ENCODE peak calls at places on chromosomes 1 and 21, in five cellular contexts. X, I, H, Z and K are unnamed samples.

GRCh38 chr1:28646040-28646439 is 2.4 kb upstream of the RNU11 start:
- DNase-seq in I (no peak), X (no peak), H (no peak), Z (no peak), K (no peak)

GRCh38 chr1:230879781-230880180 is 11.5 kb upstream of the C1orf198 start:
- DNase-seq in X (no peak), I (no peak), Z (no peak), H (no peak), K (no peak)

GRCh38 chr1:57874426-57874825 is 450.6 kb upstream of the DAB1 start:
- DNase-seq in H (no peak), X (no peak), I (no peak), Z (no peak), K (no peak)

GRCh38 chr21:30408782-30409494 is 13.1 kb downstream of the KRTAP13-1 start:
- DNase-seq in I (no peak), X (no peak), H (peak), Z (no peak), K (peak)

GRCh38 chr1:203284411-203285208 is 20.7 kb upstream of the BTG2 start:
- DNase-seq in Z (no peak), H (no peak), I (no peak), X (no peak), K (no peak)

GRCh38 chr21:31872452-31873274 is at the start of gene HUNK:
- DNase-seq in H (peak), I (no peak), Z (peak), X (no peak), K (peak)

GRCh38 chr1:46520063-46520911 is 30.7 kb downstream of the DMBX1 start:
- DNase-seq in X (no peak), Z (no peak), H (peak), I (no peak), K (no peak)

GRCh38 chr21:42406846-42407245 is 3.1 kb downstream of the UBASH3A start:
- DNase-seq in Z (no peak), I (no peak), H (no peak), X (no peak), K (no peak)

GRCh38 chr1:5570931-5571330 is 421.3 kb downstream of the NPHP4 start:
- DNase-seq in Z (no peak), X (no peak), I (no peak), H (no peak), K (no peak)

GRCh38 chr1:55321947-55322346 is 106.8 kb upstream of the USP24 start:
- DNase-seq in X (no peak), I (no peak), Z (no peak), H (no peak), K (no peak)

GRCh38 chr1:56922070-56922469 is 43.7 kb downstream of the C8B start:
- DNase-seq in X (no peak), H (no peak), I (no peak), Z (no peak), K (no peak)

GRCh38 chr1:230280906-230281413 is 145.2 kb downstream of the PGBD5 start:
- DNase-seq in X (no peak), Z (no peak), I (no peak), H (no peak), K (no peak)

GRCh38 chr1:9449976-9450696 is 89.1 kb upstream of the SLC25A33 start:
- DNase-seq in I (no peak), X (no peak), H (no peak), Z (no peak), K (no peak)

GRCh38 chr21:31874817-31875216 is 2.0 kb downstream of the HUNK start:
- DNase-seq in Z (no peak), H (peak), I (no peak), X (no peak), K (no peak)

GRCh38 chr1:43978551-43979260 is at the start of gene B4GALT2:
- DNase-seq in I (no peak), X (no peak), Z (peak), H (peak), K (no peak)

GRCh38 chr21:35138665-35139381 is 89.7 kb upstream of the RUNX1 start:
- DNase-seq in Z (no peak), H (no peak), X (peak), I (peak), K (peak)

GRCh38 chr1:235650341-235651169 is 971 bp upstream of the GNG4 start:
- DNase-seq in X (no peak), H (peak), I (no peak), Z (no peak), K (no peak)

GRCh38 chr1:163922743-163923186 is 601.0 kb downstream of the NUF2 start:
- DNase-seq in X (no peak), I (no peak), Z (no peak), H (no peak), K (no peak)

GRCh38 chr1:2585318-2586092 is 1.1 kb upstream of the PRXL2B start:
- DNase-seq in X (peak), Z (peak), I (peak), H (peak), K (peak)

GRCh38 chr1:98870959-98871903 is 133.4 kb downstream of the PLPPR5 start:
- DNase-seq in X (no peak), H (no peak), Z (no peak), I (peak), K (no peak)

GRCh38 chr21:21468003-21468402 is 469.8 kb downstream of the NCAM2 start:
- DNase-seq in I (no peak), Z (no peak), H (no peak), X (no peak), K (no peak)

GRCh38 chr1:69739181-69739580 is 171.5 kb downstream of the LRRC7 start:
- DNase-seq in I (no peak), H (no peak), X (no peak), Z (no peak), K (no peak)

GRCh38 chr1:44500181-44501021 is 95.3 kb downstream of the RNF220 start:
- DNase-seq in H (peak), I (no peak), Z (no peak), X (no peak), K (no peak)

GRCh38 chr1:103108525-103109150 is 316 bp upstream of the COL11A1 start:
- DNase-seq in X (no peak), H (peak), I (no peak), Z (peak), K (no peak)

GRCh38 chr1:217563179-217563578 is 67.7 kb downstream of the GPATCH2 start:
- DNase-seq in I (no peak), X (no peak), H (no peak), Z (no peak), K (peak)

GRCh38 chr1:113652773-113653172 is 106.5 kb downstream of the PHTF1 start:
- DNase-seq in X (no peak), H (no peak), I (no peak), Z (no peak), K (peak)

GRCh38 chr1:187839873-187840272 is 1011.1 kb downstream of the PLA2G4A start:
- DNase-seq in I (no peak), Z (no peak), H (no peak), X (no peak), K (no peak)

GRCh38 chr1:178362784-178363183 is 134.0 kb downstream of the CLEC20A start:
- DNase-seq in X (no peak), I (no peak), H (no peak), Z (no peak), K (no peak)

GRCh38 chr21:46379691-46380090 is 55.7 kb downstream of the PCNT start:
- DNase-seq in Z (no peak), H (no peak), X (no peak), I (no peak), K (no peak)

GRCh38 chr21:26513212-26513611 is 59.9 kb downstream of the CYYR1 start:
- DNase-seq in I (no peak), H (no peak), X (no peak), Z (no peak), K (peak)

GRCh38 chr1:197976368-197976767 is 59.2 kb downstream of the LHX9 start:
- DNase-seq in Z (no peak), I (no peak), H (no peak), X (no peak), K (peak)

GRCh38 chr1:5667513-5668325 is 324.5 kb downstream of the NPHP4 start:
- DNase-seq in H (no peak), Z (no peak), I (no peak), X (no peak), K (no peak)

GRCh38 chr1:28370220-28371010 is 875 bp downstream of the PHACTR4 start:
- DNase-seq in I (no peak), H (peak), X (no peak), Z (peak), K (peak)

GRCh38 chr1:154616659-154617345 is 8.8 kb upstream of the ADAR start:
- DNase-seq in H (no peak), Z (no peak), I (no peak), X (no peak), K (no peak)

GRCh38 chr1:39898146-39898545 is 3.6 kb downstream of the MYCL start:
- DNase-seq in I (no peak), Z (no peak), H (no peak), X (no peak), K (no peak)

GRCh38 chr1:220203816-220204215 is 68.4 kb downstream of the RAB3GAP2 start:
- DNase-seq in H (no peak), X (no peak), I (no peak), Z (no peak), K (no peak)